ENCODE peak calls at places on chromosomes 7 and 10, in seven cellular contexts. J, O, G, K, A, Q and E are unnamed samples.

GRCh38 chr10:1766049-1766448 is 28.7 kb upstream of the ADARB2 start:
- DNase-seq in J (no peak), O (no peak), G (no peak), K (no peak), A (no peak), Q (no peak), E (no peak)

GRCh38 chr7:134632937-134633540 is 13.6 kb upstream of the BPGM start:
- DNase-seq in J (peak; percentile 64), O (no peak), G (no peak), K (peak; percentile 46), A (peak; percentile 15), Q (peak; percentile 66), E (peak; percentile 56)

GRCh38 chr7:114865564-114865963 is 56.3 kb upstream of the MDFIC start:
- DNase-seq in J (peak; percentile 79), O (peak; percentile 65), G (no peak), K (peak; percentile 64), A (peak; percentile 51), Q (peak; percentile 71), E (peak; percentile 74)

GRCh38 chr10:28432210-28432676 is 100.7 kb upstream of the WAC start:
- DNase-seq in J (peak; percentile 75), O (peak; percentile 67), G (no peak), K (peak; percentile 32), A (peak; percentile 67), Q (peak; percentile 83), E (peak; percentile 74)

GRCh38 chr7:104065491-104065890 is 76.0 kb upstream of the RELN start:
- DNase-seq in J (no peak), O (no peak), G (no peak), K (no peak), A (no peak), Q (no peak), E (no peak)

GRCh38 chr7:27434729-27435400 is 192.3 kb downstream of the EVX1 start:
- DNase-seq in J (peak; percentile 35), O (no peak), G (no peak), K (peak; percentile 77), A (no peak), Q (peak; percentile 22), E (no peak)

GRCh38 chr10:99676435-99676834 is 17.1 kb downstream of the ENTPD7 start:
- DNase-seq in J (peak; percentile 74), O (no peak), G (no peak), K (peak; percentile 50), A (peak; percentile 17), Q (peak; percentile 71), E (peak; percentile 96)

GRCh38 chr10:104028823-104029527 is 56.7 kb downstream of the COL17A1 start:
- DNase-seq in J (no peak), O (no peak), G (no peak), K (no peak), A (no peak), Q (no peak), E (no peak)

GRCh38 chr7:87234949-87235348 is 15.4 kb upstream of the TMEM243 start:
- DNase-seq in J (peak; percentile 26), O (no peak), G (no peak), K (peak; percentile 19), A (no peak), Q (peak; percentile 56), E (peak; percentile 46)

GRCh38 chr7:1725199-1725701 is 55.2 kb downstream of the ELFN1 start:
- DNase-seq in J (peak; percentile 33), O (no peak), G (no peak), K (no peak), A (peak; percentile 60), Q (peak; percentile 61), E (peak; percentile 50)

GRCh38 chr7:23206511-23206867 is 24.6 kb downstream of the NUP42 start:
- DNase-seq in J (no peak), O (no peak), G (no peak), K (no peak), A (no peak), Q (no peak), E (no peak)

GRCh38 chr7:25945181-25945580 is 206.8 kb upstream of the NFE2L3 start:
- DNase-seq in J (peak; percentile 28), O (no peak), G (no peak), K (no peak), A (peak; percentile 30), Q (no peak), E (no peak)

GRCh38 chr7:106563466-106564150 is 97.3 kb downstream of the CCDC71L start:
- DNase-seq in J (peak; percentile 52), O (no peak), G (no peak), K (no peak), A (no peak), Q (peak; percentile 47), E (peak; percentile 42)

GRCh38 chr7:100477871-100478248 is 1.2 kb downstream of the TSC22D4 start:
- DNase-seq in J (no peak), O (no peak), G (no peak), K (no peak), A (no peak), Q (peak; percentile 25), E (no peak)

GRCh38 chr10:18261063-18261462 is 120.8 kb downstream of the CACNB2 start:
- DNase-seq in J (no peak), O (no peak), G (no peak), K (no peak), A (peak; percentile 11), Q (no peak), E (no peak)

GRCh38 chr10:49296826-49297225 is 2.1 kb upstream of the C10orf71 start:
- DNase-seq in J (no peak), O (no peak), G (no peak), K (no peak), A (no peak), Q (no peak), E (no peak)

GRCh38 chr7:138546064-138546619 is 86.1 kb downstream of the TRIM24 start:
- DNase-seq in J (no peak), O (no peak), G (no peak), K (no peak), A (no peak), Q (no peak), E (no peak)

GRCh38 chr10:3825244-3825643 is 40.2 kb upstream of the KLF6 start:
- DNase-seq in J (peak; percentile 64), O (no peak), G (no peak), K (peak; percentile 82), A (peak; percentile 52), Q (peak; percentile 93), E (peak; percentile 90)

GRCh38 chr10:61280303-61280702 is 172.9 kb downstream of the TMEM26 start:
- DNase-seq in J (peak; percentile 67), O (no peak), G (no peak), K (peak; percentile 58), A (no peak), Q (peak; percentile 55), E (peak; percentile 57)

GRCh38 chr10:69486922-69487730 is 35.9 kb downstream of the TSPAN15 start:
- DNase-seq in J (no peak), O (no peak), G (no peak), K (no peak), A (no peak), Q (no peak), E (no peak)

DNA sequence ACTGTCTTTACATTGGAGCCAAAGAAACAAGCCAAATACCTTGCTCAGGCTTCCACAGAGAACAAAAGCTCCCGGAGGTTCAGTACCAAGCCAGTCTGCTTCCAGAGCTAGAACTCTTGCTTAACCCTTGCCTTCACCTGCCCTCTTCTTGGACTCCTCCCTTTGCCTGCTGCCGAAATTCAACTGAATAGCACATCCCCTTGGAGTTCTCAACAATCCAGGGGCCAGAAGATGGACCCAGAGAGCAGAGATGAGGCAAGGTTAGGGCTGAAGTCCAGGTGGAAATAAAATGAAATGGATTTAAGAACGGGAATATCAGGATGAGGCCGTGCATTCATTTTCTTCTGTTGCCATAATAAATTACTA is 876 bp upstream of the PIK3AP1 start:
- DNase-seq in J (no peak), O (no peak), G (no peak), K (no peak), A (no peak), Q (no peak), E (no peak)
- H3K4me3 ChIP-seq in J (no peak overlapping the region), O (no peak overlapping the region), G (no peak overlapping the region), K (no peak overlapping the region), A (no peak overlapping the region), Q (no peak overlapping the region), E (no peak overlapping the region)

GRCh38 chr10:97025613-97026242 is 160.0 kb downstream of the SLIT1 start:
- DNase-seq in J (peak; percentile 61), O (no peak), G (no peak), K (peak; percentile 19), A (peak; percentile 80), Q (peak; percentile 54), E (peak; percentile 55)

GRCh38 chr10:97022616-97023015 is 163.1 kb downstream of the SLIT1 start:
- DNase-seq in J (no peak), O (no peak), G (no peak), K (no peak), A (no peak), Q (no peak), E (no peak)

GRCh38 chr10:97023401-97024180 is 162.2 kb downstream of the SLIT1 start:
- DNase-seq in J (peak; percentile 36), O (no peak), G (no peak), K (no peak), A (no peak), Q (no peak), E (no peak)

GRCh38 chr10:97020452-97021400 is 165.0 kb downstream of the SLIT1 start:
- DNase-seq in J (no peak), O (no peak), G (no peak), K (no peak), A (peak; percentile 90), Q (no peak), E (peak; percentile 11)

DNA sequence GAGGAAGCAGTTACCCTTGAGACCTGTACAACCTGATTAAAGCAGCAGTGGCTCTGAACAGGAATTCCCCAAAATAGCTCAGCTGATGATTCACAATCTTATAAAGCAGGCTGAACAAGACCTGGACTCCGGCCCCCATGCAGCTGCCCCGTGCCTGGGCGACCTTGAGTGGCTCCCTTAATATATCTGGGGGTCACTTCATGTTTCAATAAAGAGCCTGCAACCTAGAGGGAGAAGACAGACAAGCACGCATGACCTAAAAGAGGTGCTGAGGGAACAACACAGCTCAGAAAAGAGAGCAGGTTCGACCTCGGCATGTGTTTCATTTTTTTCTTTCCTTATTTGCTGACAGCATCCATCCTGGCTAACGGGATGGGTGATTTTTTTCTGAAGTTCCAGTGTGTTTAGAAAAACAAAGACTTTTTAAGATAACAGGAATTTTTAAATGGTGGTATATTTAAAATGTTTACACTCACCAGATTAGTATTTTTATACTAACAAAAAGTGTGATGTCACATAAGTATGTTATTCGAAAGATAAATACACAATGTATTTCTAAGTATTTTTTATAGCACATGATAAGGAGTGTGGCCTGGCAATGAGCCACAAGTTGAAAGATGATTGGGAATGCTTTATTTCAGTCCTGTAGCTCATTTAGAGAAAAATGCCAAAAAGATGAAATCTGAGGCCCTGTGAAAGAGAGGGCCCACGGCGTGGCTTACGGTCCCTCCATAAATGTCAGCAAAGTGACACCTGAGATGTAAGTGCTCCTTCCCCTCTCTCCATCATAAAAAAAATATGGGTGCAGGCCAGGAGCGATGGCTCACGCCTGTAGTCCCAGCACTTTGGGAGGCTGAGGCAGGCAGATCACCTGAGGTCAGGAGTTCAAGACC is 161.3 kb downstream of the SLIT1 start:
- DNase-seq in J (peak; percentile 56), O (no peak), G (no peak), K (peak; percentile 72), A (peak; percentile 69), Q (peak; percentile 67), E (peak; percentile 27)
- H3K4me3 ChIP-seq in J (no peak overlapping the region), O (no peak overlapping the region), G (no peak overlapping the region), K (no peak overlapping the region), A (no peak overlapping the region), Q (no peak overlapping the region), E (no peak overlapping the region)

GRCh38 chr10:37711617-37712488 is 145.6 kb downstream of the ZNF248 start:
- DNase-seq in J (no peak), O (no peak), G (no peak), K (no peak), A (peak; percentile 73), Q (no peak), E (no peak)
- H3K4me3 ChIP-seq in J (no peak overlapping the region), O (no peak overlapping the region), G (no peak overlapping the region), K (no peak overlapping the region), A (no peak overlapping the region), Q (no peak overlapping the region), E (no peak overlapping the region)

GRCh38 chr7:135970682-135971365 is 6.3 kb downstream of the MTPN start:
- DNase-seq in J (no peak), O (no peak), G (no peak), K (no peak), A (no peak), Q (no peak), E (no peak)
- H3K4me3 ChIP-seq in J (no peak overlapping the region), O (no peak overlapping the region), G (no peak overlapping the region), K (no peak overlapping the region), A (no peak overlapping the region), Q (no peak overlapping the region), E (no peak overlapping the region)